ENCODE peak calls at places on chromosomes 1 and 21, in seven cellular contexts. One of them, this sample, is unnamed.

GRCh38 chr1:18373882-18374493 is 106.7 kb upstream of the KLHDC7A start:
- DNase-seq in H9: peak; percentile 86
- DNase-seq in neuronal stem cell: peak; percentile 52
- DNase-seq in mesenchymal stem cell: no peak
- DNase-seq in IMR-90: no peak
- DNase-seq in H1: peak; percentile 96
- DNase-seq in mesendoderm: peak; percentile 75
- DNase-seq in this sample: no peak

GRCh38 chr1:153362187-153362586 is 4.5 kb downstream of the S100A9 start:
- DNase-seq in IMR-90: no peak
- DNase-seq in neuronal stem cell: no peak
- DNase-seq in H9: no peak
- DNase-seq in mesendoderm: no peak
- DNase-seq in mesenchymal stem cell: no peak
- DNase-seq in H1: no peak
- DNase-seq in this sample: no peak

GRCh38 chr1:178275083-178275482 is 181.2 kb downstream of the RASAL2 start:
- DNase-seq in H9: no peak
- DNase-seq in neuronal stem cell: no peak
- DNase-seq in H1: no peak
- DNase-seq in IMR-90: peak; percentile 37
- DNase-seq in mesenchymal stem cell: peak; percentile 44
- DNase-seq in mesendoderm: peak; percentile 75
- DNase-seq in this sample: peak; percentile 48

GRCh38 chr1:84434081-84434755 is 35.9 kb downstream of the DNASE2B start:
- DNase-seq in neuronal stem cell: no peak
- DNase-seq in H1: no peak
- DNase-seq in mesenchymal stem cell: no peak
- DNase-seq in mesendoderm: no peak
- DNase-seq in IMR-90: no peak
- DNase-seq in H9: no peak
- DNase-seq in this sample: no peak

GRCh38 chr1:38125837-38126520 is 79.4 kb upstream of the POU3F1 start:
- DNase-seq in mesendoderm: peak; percentile 75
- DNase-seq in neuronal stem cell: no peak
- DNase-seq in IMR-90: no peak
- DNase-seq in mesenchymal stem cell: no peak
- DNase-seq in H1: no peak
- DNase-seq in H9: no peak
- DNase-seq in this sample: peak; percentile 78

GRCh38 chr1:8777867-8778266 is 39.6 kb downstream of the RERE start:
- DNase-seq in mesenchymal stem cell: no peak
- DNase-seq in H1: no peak
- DNase-seq in mesendoderm: no peak
- DNase-seq in IMR-90: peak; percentile 24
- DNase-seq in H9: no peak
- DNase-seq in neuronal stem cell: no peak
- DNase-seq in this sample: no peak

GRCh38 chr1:51622455-51622913 is 5.6 kb downstream of the OSBPL9 start:
- DNase-seq in mesenchymal stem cell: peak; percentile 65
- DNase-seq in mesendoderm: peak; percentile 97
- DNase-seq in neuronal stem cell: no peak
- DNase-seq in H1: no peak
- DNase-seq in H9: peak; percentile 64
- DNase-seq in IMR-90: peak; percentile 80
- DNase-seq in this sample: peak; percentile 95

GRCh38 chr1:41868241-41868953 is 50.3 kb downstream of the HIVEP3 start:
- DNase-seq in H1: no peak
- DNase-seq in mesenchymal stem cell: no peak
- DNase-seq in IMR-90: no peak
- DNase-seq in neuronal stem cell: no peak
- DNase-seq in H9: no peak
- DNase-seq in mesendoderm: peak; percentile 26
- DNase-seq in this sample: peak; percentile 39

GRCh38 chr1:56570924-56571372 is 8.4 kb downstream of the PLPP3 start:
- DNase-seq in neuronal stem cell: no peak
- DNase-seq in mesendoderm: no peak
- DNase-seq in mesenchymal stem cell: no peak
- DNase-seq in IMR-90: no peak
- DNase-seq in H1: no peak
- DNase-seq in H9: no peak
- DNase-seq in this sample: no peak

GRCh38 chr1:155070392-155070700 is 6.8 kb downstream of the EFNA4 start:
- DNase-seq in neuronal stem cell: no peak
- DNase-seq in H1: no peak
- DNase-seq in IMR-90: no peak
- DNase-seq in H9: no peak
- DNase-seq in mesenchymal stem cell: no peak
- DNase-seq in mesendoderm: no peak
- DNase-seq in this sample: no peak

GRCh38 chr1:25451903-25452302 is 21.2 kb downstream of the MACO1 start:
- DNase-seq in mesendoderm: no peak
- DNase-seq in IMR-90: no peak
- DNase-seq in H1: no peak
- DNase-seq in neuronal stem cell: no peak
- DNase-seq in H9: no peak
- DNase-seq in mesenchymal stem cell: no peak
- DNase-seq in this sample: no peak

GRCh38 chr1:171270806-171271205 is 22.5 kb downstream of the FMO1 start:
- DNase-seq in mesendoderm: no peak
- DNase-seq in H1: no peak
- DNase-seq in H9: no peak
- DNase-seq in IMR-90: no peak
- DNase-seq in neuronal stem cell: no peak
- DNase-seq in mesenchymal stem cell: no peak
- DNase-seq in this sample: no peak

GRCh38 chr1:172401907-172402306 is 18.6 kb upstream of the C1orf105 start:
- DNase-seq in neuronal stem cell: no peak
- DNase-seq in mesendoderm: peak; percentile 76
- DNase-seq in H1: no peak
- DNase-seq in IMR-90: no peak
- DNase-seq in H9: peak; percentile 57
- DNase-seq in mesenchymal stem cell: no peak
- DNase-seq in this sample: no peak

GRCh38 chr1:203465943-203466342 is 9.7 kb upstream of the PRELP start:
- DNase-seq in mesenchymal stem cell: no peak
- DNase-seq in H9: no peak
- DNase-seq in IMR-90: no peak
- DNase-seq in neuronal stem cell: no peak
- DNase-seq in mesendoderm: no peak
- DNase-seq in H1: no peak
- DNase-seq in this sample: no peak

GRCh38 chr1:151401125-151401788 is 1.9 kb downstream of the PSMB4 start:
- DNase-seq in IMR-90: peak; percentile 11
- DNase-seq in mesendoderm: no peak
- DNase-seq in neuronal stem cell: no peak
- DNase-seq in H9: no peak
- DNase-seq in mesenchymal stem cell: peak; percentile 49
- DNase-seq in H1: no peak
- DNase-seq in this sample: no peak

GRCh38 chr1:94115254-94115899 is 5.6 kb downstream of the ABCA4 start:
- DNase-seq in H1: peak; percentile 33
- DNase-seq in IMR-90: no peak
- DNase-seq in mesenchymal stem cell: no peak
- DNase-seq in neuronal stem cell: no peak
- DNase-seq in mesendoderm: no peak
- DNase-seq in H9: no peak
- DNase-seq in this sample: no peak

GRCh38 chr21:35896060-35896459 is 164.3 kb downstream of the SETD4 start:
- DNase-seq in mesenchymal stem cell: no peak
- DNase-seq in neuronal stem cell: no peak
- DNase-seq in IMR-90: no peak
- DNase-seq in H1: no peak
- DNase-seq in mesendoderm: no peak
- DNase-seq in H9: no peak
- DNase-seq in this sample: no peak

GRCh38 chr1:43309626-43310025 is 8.8 kb downstream of the TIE1 start:
- DNase-seq in mesenchymal stem cell: no peak
- DNase-seq in neuronal stem cell: no peak
- DNase-seq in H1: no peak
- DNase-seq in IMR-90: peak; percentile 23
- DNase-seq in H9: no peak
- DNase-seq in mesendoderm: no peak
- DNase-seq in this sample: no peak

GRCh38 chr21:14742119-14742518 is 196.0 kb upstream of the SAMSN1 start:
- DNase-seq in H1: no peak
- DNase-seq in mesenchymal stem cell: no peak
- DNase-seq in mesendoderm: no peak
- DNase-seq in neuronal stem cell: no peak
- DNase-seq in IMR-90: no peak
- DNase-seq in H9: no peak
- DNase-seq in this sample: no peak

GRCh38 chr1:26820784-26821269 is 5.7 kb upstream of the ZDHHC18 start:
- DNase-seq in neuronal stem cell: no peak
- DNase-seq in mesendoderm: no peak
- DNase-seq in H1: no peak
- DNase-seq in mesenchymal stem cell: no peak
- DNase-seq in IMR-90: no peak
- DNase-seq in H9: no peak
- DNase-seq in this sample: peak; percentile 14
- H3K9ac ChIP-seq in neuronal stem cell: no peak overlapping the region
- H3K9ac ChIP-seq in mesendoderm: no peak overlapping the region
- H3K9ac ChIP-seq in H1: no peak overlapping the region
- H3K9ac ChIP-seq in mesenchymal stem cell: no peak overlapping the region
- H3K9ac ChIP-seq in IMR-90: no peak overlapping the region
- H3K9ac ChIP-seq in H9: no peak overlapping the region
- H3K9ac ChIP-seq in this sample: no peak overlapping the region

GRCh38 chr1:229437443-229437842 is 3.5 kb upstream of the ACTA1 start:
- DNase-seq in neuronal stem cell: no peak
- DNase-seq in IMR-90: peak; percentile 18
- DNase-seq in mesendoderm: no peak
- DNase-seq in H1: no peak
- DNase-seq in H9: no peak
- DNase-seq in mesenchymal stem cell: no peak
- DNase-seq in this sample: no peak

GRCh38 chr1:229434641-229435051 is 752 bp upstream of the ACTA1 start:
- DNase-seq in IMR-90: no peak
- DNase-seq in H1: peak; percentile 79
- DNase-seq in neuronal stem cell: no peak
- DNase-seq in mesenchymal stem cell: no peak
- DNase-seq in mesendoderm: peak; percentile 71
- DNase-seq in H9: peak; percentile 72
- DNase-seq in this sample: no peak

GRCh38 chr1:229440821-229441537 is 7.1 kb upstream of the ACTA1 start:
- DNase-seq in H1: no peak
- DNase-seq in neuronal stem cell: no peak
- DNase-seq in mesenchymal stem cell: peak; percentile 75
- DNase-seq in IMR-90: peak; percentile 90
- DNase-seq in H9: no peak
- DNase-seq in mesendoderm: no peak
- DNase-seq in this sample: no peak

GRCh38 chr1:229436178-229436577 is 2.3 kb upstream of the ACTA1 start:
- DNase-seq in mesendoderm: no peak
- DNase-seq in H1: no peak
- DNase-seq in IMR-90: no peak
- DNase-seq in neuronal stem cell: no peak
- DNase-seq in mesenchymal stem cell: no peak
- DNase-seq in H9: no peak
- DNase-seq in this sample: no peak

GRCh38 chr1:229438021-229438420 is 4.1 kb upstream of the ACTA1 start:
- DNase-seq in H9: no peak
- DNase-seq in neuronal stem cell: no peak
- DNase-seq in mesenchymal stem cell: no peak
- DNase-seq in IMR-90: no peak
- DNase-seq in H1: no peak
- DNase-seq in mesendoderm: no peak
- DNase-seq in this sample: no peak
- H3K18ac ChIP-seq in H9: no peak overlapping the region
- H3K18ac ChIP-seq in neuronal stem cell: no peak overlapping the region
- H3K18ac ChIP-seq in mesenchymal stem cell: no peak overlapping the region
- H3K18ac ChIP-seq in IMR-90: no peak overlapping the region
- H3K18ac ChIP-seq in H1: no peak overlapping the region
- H3K18ac ChIP-seq in mesendoderm: no peak overlapping the region
- H3K18ac ChIP-seq in this sample: no peak overlapping the region

GRCh38 chr1:95575291-95575690 is 341.3 kb downstream of the RWDD3 start:
- DNase-seq in H1: no peak
- DNase-seq in H9: no peak
- DNase-seq in neuronal stem cell: no peak
- DNase-seq in mesenchymal stem cell: no peak
- DNase-seq in IMR-90: no peak
- DNase-seq in mesendoderm: no peak
- DNase-seq in this sample: no peak

GRCh38 chr1:95582746-95583145 is 348.7 kb downstream of the RWDD3 start:
- DNase-seq in neuronal stem cell: no peak
- DNase-seq in H9: no peak
- DNase-seq in mesendoderm: peak; percentile 5
- DNase-seq in H1: no peak
- DNase-seq in IMR-90: no peak
- DNase-seq in mesenchymal stem cell: no peak
- DNase-seq in this sample: no peak

GRCh38 chr1:95582191-95582590 is 348.2 kb downstream of the RWDD3 start:
- DNase-seq in mesenchymal stem cell: no peak
- DNase-seq in IMR-90: no peak
- DNase-seq in H1: no peak
- DNase-seq in H9: no peak
- DNase-seq in neuronal stem cell: no peak
- DNase-seq in mesendoderm: peak; percentile 4
- DNase-seq in this sample: no peak

GRCh38 chr1:95583811-95584210 is 349.8 kb downstream of the RWDD3 start:
- DNase-seq in mesenchymal stem cell: no peak
- DNase-seq in H1: no peak
- DNase-seq in H9: no peak
- DNase-seq in IMR-90: no peak
- DNase-seq in neuronal stem cell: no peak
- DNase-seq in mesendoderm: peak; percentile 13
- DNase-seq in this sample: no peak

GRCh38 chr1:95578462-95578861 is 344.5 kb downstream of the RWDD3 start:
- DNase-seq in IMR-90: no peak
- DNase-seq in H1: no peak
- DNase-seq in H9: no peak
- DNase-seq in mesenchymal stem cell: no peak
- DNase-seq in neuronal stem cell: no peak
- DNase-seq in mesendoderm: no peak
- DNase-seq in this sample: no peak
- H4K8ac ChIP-seq in IMR-90: no peak overlapping the region
- H4K8ac ChIP-seq in H1: no peak overlapping the region
- H4K8ac ChIP-seq in H9: no peak overlapping the region
- H4K8ac ChIP-seq in mesenchymal stem cell: no peak overlapping the region
- H4K8ac ChIP-seq in neuronal stem cell: no peak overlapping the region
- H4K8ac ChIP-seq in mesendoderm: no peak overlapping the region
- H4K8ac ChIP-seq in this sample: no peak overlapping the region

DNA sequence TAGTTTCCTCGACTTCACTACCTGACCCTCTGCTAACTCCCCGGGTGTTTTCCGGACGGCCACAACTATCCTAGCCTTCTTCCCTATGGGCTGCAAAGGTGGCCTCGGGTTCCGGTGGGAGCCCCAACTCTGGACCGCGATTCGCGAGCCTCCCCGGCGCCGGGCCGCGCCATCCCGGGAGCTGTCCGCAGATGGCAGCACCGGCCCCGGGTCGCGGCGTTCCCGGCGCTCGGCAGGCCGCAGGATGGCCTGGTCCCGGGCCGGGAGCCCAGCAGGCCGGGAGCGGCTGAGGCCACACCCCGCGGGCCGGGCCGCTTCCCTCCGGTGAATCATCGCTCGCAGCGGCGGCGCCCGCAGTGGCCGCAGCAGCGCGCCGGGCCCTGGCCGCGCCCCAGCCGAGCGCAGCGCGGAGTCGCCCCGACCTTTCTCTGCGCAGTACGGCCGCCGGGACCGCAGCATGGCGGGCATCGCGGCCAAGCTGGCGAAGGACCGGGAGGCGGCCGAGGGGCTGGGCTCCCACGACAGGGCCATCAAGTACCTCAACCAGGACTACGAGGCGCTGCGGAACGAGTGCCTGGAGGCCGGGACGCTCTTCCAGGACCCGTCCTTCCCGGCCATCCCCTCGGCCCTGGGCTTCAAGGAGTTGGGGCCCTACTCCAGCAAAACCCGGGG is at the start of gene CAPN2:
- DNase-seq in IMR-90: peak; percentile 86
- DNase-seq in H1: peak; percentile 83
- DNase-seq in neuronal stem cell: peak; percentile 64
- DNase-seq in mesenchymal stem cell: peak; percentile 89
- DNase-seq in mesendoderm: peak; percentile 86
- DNase-seq in H9: peak; percentile 72
- DNase-seq in this sample: peak; percentile 90
- H3K9ac ChIP-seq in IMR-90: peak within 1 kb of the TSS; percentile 96
- H3K9ac ChIP-seq in H1: peak within 1 kb of the TSS; percentile 31
- H3K9ac ChIP-seq in neuronal stem cell: peak within 1 kb of the TSS; percentile 97
- H3K9ac ChIP-seq in mesenchymal stem cell: peak within 1 kb of the TSS; percentile 99
- H3K9ac ChIP-seq in mesendoderm: peak within 1 kb of the TSS; percentile 91
- H3K9ac ChIP-seq in H9: peak within 1 kb of the TSS; percentile 52
- H3K9ac ChIP-seq in this sample: peak within 1 kb of the TSS; percentile 91